ENCODE peak calls at places on chromosomes 11 and 22, in nine cellular contexts. H is coronary artery; P is uterus; V is suprapubic skin; U is cardiac muscle cell; W is cardiac fibroblast; D is CD8-positive, alpha-beta T cell; N is tibial artery; Q is Panc1. T is an unnamed sample.

GRCh38 chr22:27761652-27762051 is 39.9 kb downstream of the MN1 start:
- DNase-seq in H (no peak), P (no peak), V (no peak), U (no peak), W (no peak), D (no peak), N (no peak), Q (no peak), T (no peak)

GRCh38 chr11:90668502-90668901 is 445.7 kb upstream of the CHORDC1 start:
- DNase-seq in H (no peak), P (no peak), V (no peak), U (no peak), W (no peak), D (no peak), N (no peak), Q (no peak), T (no peak)

GRCh38 chr11:104783241-104783640 is 115.0 kb downstream of the CASP12 start:
- DNase-seq in H (no peak), P (no peak), V (no peak), U (no peak), W (no peak), D (no peak), N (no peak), Q (no peak), T (no peak)

GRCh38 chr11:122731500-122731913 is 76.0 kb downstream of the UBASH3B start:
- DNase-seq in H (no peak), P (no peak), V (no peak), U (peak), W (peak), D (no peak), N (no peak), Q (no peak), T (peak)

GRCh38 chr22:40397436-40397835 is 27.0 kb downstream of the SGSM3 start:
- DNase-seq in H (no peak), P (no peak), V (no peak), U (peak), W (peak), D (no peak), N (no peak), Q (no peak), T (peak)

GRCh38 chr22:37566903-37567798 is 6.9 kb downstream of the CDC42EP1 start:
- DNase-seq in H (no peak), P (peak), V (peak), U (peak), W (peak), D (peak), N (peak), Q (no peak), T (peak)

GRCh38 chr11:79156031-79156430 is 284.8 kb downstream of the TENM4 start:
- DNase-seq in H (no peak), P (no peak), V (no peak), U (no peak), W (no peak), D (no peak), N (no peak), Q (no peak), T (no peak)

GRCh38 chr11:102494216-102494615 is 36.3 kb downstream of the MMP7 start:
- DNase-seq in H (no peak), P (no peak), V (no peak), U (peak), W (peak), D (no peak), N (no peak), Q (peak), T (peak)

GRCh38 chr11:57277845-57278720 is 41.0 kb upstream of the APLNR start:
- DNase-seq in H (no peak), P (peak), V (peak), U (peak), W (peak), D (peak), N (peak), Q (peak), T (peak)

GRCh38 chr22:22425783-22426624 is 82.5 kb downstream of the ZNF280B start:
- DNase-seq in H (no peak), P (no peak), V (no peak), U (no peak), W (no peak), D (no peak), N (no peak), Q (no peak), T (no peak)

GRCh38 chr11:100777118-100777517 is 90.0 kb downstream of the ARHGAP42 start:
- DNase-seq in H (no peak), P (no peak), V (no peak), U (no peak), W (no peak), D (no peak), N (no peak), Q (peak), T (no peak)

GRCh38 chr11:134246100-134246499 is 7.1 kb downstream of the THYN1 start:
- DNase-seq in H (no peak), P (no peak), V (no peak), U (no peak), W (no peak), D (no peak), N (no peak), Q (no peak), T (no peak)

GRCh38 chr22:38432264-38432663 is 22.7 kb downstream of the KCNJ4 start:
- DNase-seq in H (no peak), P (no peak), V (no peak), U (no peak), W (no peak), D (no peak), N (no peak), Q (no peak), T (no peak)

GRCh38 chr11:16792426-16792825 is 54.0 kb downstream of the C11orf58 start:
- DNase-seq in H (no peak), P (no peak), V (no peak), U (peak), W (peak), D (no peak), N (no peak), Q (no peak), T (peak)

GRCh38 chr11:85647078-85647477 is 689 bp upstream of the TMEM126A start:
- DNase-seq in H (no peak), P (no peak), V (no peak), U (no peak), W (no peak), D (no peak), N (no peak), Q (no peak), T (no peak)

GRCh38 chr11:67468835-67469811 is at the start of gene TMEM134:
- DNase-seq in H (peak), P (peak), V (peak), U (peak), W (peak), D (peak), N (peak), Q (peak), T (peak)

GRCh38 chr22:19871023-19871844 is 16.6 kb upstream of the GNB1L start:
- DNase-seq in H (peak), P (no peak), V (peak), U (no peak), W (no peak), D (no peak), N (peak), Q (no peak), T (no peak)

GRCh38 chr22:38172489-38173155 is 9.0 kb downstream of the PLA2G6 start:
- DNase-seq in H (peak), P (peak), V (peak), U (peak), W (peak), D (peak), N (peak), Q (no peak), T (peak)

GRCh38 chr11:129428027-129428426 is 52.4 kb downstream of the BARX2 start:
- DNase-seq in H (no peak), P (no peak), V (no peak), U (no peak), W (no peak), D (no peak), N (no peak), Q (no peak), T (no peak)

GRCh38 chr11:70498976-70499801 is 100.9 kb downstream of the CTTN start:
- DNase-seq in H (no peak), P (no peak), V (no peak), U (no peak), W (no peak), D (no peak), N (no peak), Q (no peak), T (no peak)

GRCh38 chr11:108009497-108010360 is 1.0 kb downstream of the CUL5 start:
- DNase-seq in H (no peak), P (no peak), V (no peak), U (peak), W (no peak), D (no peak), N (no peak), Q (no peak), T (peak)

GRCh38 chr11:46117842-46118241 is 3.4 kb downstream of the PHF21A start:
- DNase-seq in H (no peak), P (no peak), V (no peak), U (no peak), W (peak), D (no peak), N (no peak), Q (no peak), T (peak)

GRCh38 chr22:48567213-48567975 is 1260.3 kb downstream of the BRD1 start:
- DNase-seq in H (no peak), P (no peak), V (no peak), U (no peak), W (no peak), D (no peak), N (no peak), Q (no peak), T (no peak)

GRCh38 chr22:20438678-20439492 is 1.3 kb upstream of the SCARF2 start:
- DNase-seq in H (no peak), P (no peak), V (peak), U (no peak), W (peak), D (no peak), N (no peak), Q (no peak), T (peak)

GRCh38 chr22:31742115-31742514 is 7.8 kb downstream of the PRR14L start:
- DNase-seq in H (no peak), P (no peak), V (no peak), U (no peak), W (no peak), D (no peak), N (no peak), Q (no peak), T (no peak)

GRCh38 chr11:114110948-114111347 is 51.4 kb downstream of the ZBTB16 start:
- DNase-seq in H (peak), P (peak), V (no peak), U (peak), W (peak), D (no peak), N (peak), Q (no peak), T (peak)

GRCh38 chr22:23574371-23574811 is 5.7 kb downstream of the IGLL1 start:
- DNase-seq in H (no peak), P (no peak), V (no peak), U (no peak), W (no peak), D (no peak), N (peak), Q (no peak), T (no peak)

GRCh38 chr11:119892311-119892808 is 163.4 kb upstream of the NECTIN1 start:
- DNase-seq in H (no peak), P (no peak), V (no peak), U (no peak), W (no peak), D (no peak), N (no peak), Q (no peak), T (no peak)
- TF ChIP-seq CTCF in H (no peak), P (no peak), V (no peak), U (no peak), W (no peak), D (no peak), N (no peak), Q (no peak), T (no peak)

GRCh38 chr11:109696191-109696897 is 274.4 kb downstream of the C11orf87 start:
- DNase-seq in H (no peak), P (no peak), V (no peak), U (peak), W (peak), D (no peak), N (no peak), Q (no peak), T (peak)

GRCh38 chr11:109697140-109697843 is 275.3 kb downstream of the C11orf87 start:
- DNase-seq in H (no peak), P (no peak), V (no peak), U (peak), W (peak), D (no peak), N (no peak), Q (peak), T (peak)

GRCh38 chr11:109695696-109696095 is 273.7 kb downstream of the C11orf87 start:
- DNase-seq in H (no peak), P (no peak), V (no peak), U (peak), W (peak), D (no peak), N (no peak), Q (no peak), T (peak)

GRCh38 chr11:109698237-109698636 is 276.2 kb downstream of the C11orf87 start:
- DNase-seq in H (no peak), P (no peak), V (no peak), U (no peak), W (no peak), D (no peak), N (no peak), Q (no peak), T (no peak)
- H3K4me3 ChIP-seq in H (no peak), P (no peak), V (no peak), U (no peak), W (no peak), D (no peak), N (no peak), Q (no peak), T (no peak)

DNA sequence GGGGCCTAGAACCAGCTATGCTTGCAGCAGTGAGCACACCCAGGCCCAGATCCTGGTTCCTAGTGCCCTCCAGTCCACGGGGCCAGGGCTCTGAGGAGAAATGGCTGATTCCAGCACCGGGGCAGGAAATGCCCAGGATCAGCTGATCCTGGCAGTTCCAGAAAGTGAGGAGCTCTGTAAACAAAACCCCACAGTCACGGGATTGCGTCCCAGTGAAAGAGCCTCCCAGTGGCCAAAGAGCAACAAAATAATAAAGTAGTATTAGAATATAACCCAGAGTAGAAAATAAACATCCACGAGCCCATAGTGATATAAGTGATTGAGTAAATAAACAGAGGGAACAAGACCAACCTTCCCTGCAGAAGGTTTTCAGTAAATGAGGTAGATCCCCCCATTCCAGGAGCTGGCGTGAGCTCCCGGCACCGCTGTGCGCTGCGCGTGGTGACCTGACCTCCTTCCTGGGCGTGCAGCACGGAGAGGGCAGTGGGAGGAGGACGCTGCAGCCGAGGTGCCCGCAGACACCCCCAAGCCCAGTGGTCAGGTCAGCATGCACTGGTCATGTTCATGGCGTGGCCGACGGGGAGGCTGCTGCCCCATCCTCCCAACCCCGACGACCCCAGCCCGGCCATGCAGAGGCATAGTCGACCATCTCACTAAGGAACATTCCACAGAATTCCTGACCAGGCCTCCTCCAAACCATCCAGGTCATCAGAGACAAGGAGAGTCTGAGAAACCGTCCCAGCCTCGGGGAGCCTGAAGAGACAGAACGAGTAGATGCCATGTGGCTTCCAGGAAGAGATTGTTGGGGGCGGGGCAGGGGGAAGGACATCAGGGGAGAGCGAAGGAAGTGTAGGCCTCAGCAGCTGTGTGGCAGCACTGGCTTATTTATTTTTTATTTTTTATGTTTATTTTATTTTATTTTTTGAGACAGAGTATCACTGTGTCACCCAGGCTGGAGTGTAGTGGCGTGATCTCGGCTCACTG is 19.9 kb downstream of the PTDSS2 start:
- DNase-seq in H (no peak), P (peak), V (no peak), U (peak), W (peak), D (no peak), N (peak), Q (no peak), T (peak)
- TF ChIP-seq CTCF in H (no peak), P (peak), V (no peak), U (peak), W (peak), D (no peak), N (peak), Q (no peak), T (peak)

GRCh38 chr22:49856343-49856742 is 2.7 kb downstream of the ZBED4 start:
- DNase-seq in H (no peak), P (no peak), V (no peak), U (no peak), W (no peak), D (no peak), N (no peak), Q (no peak), T (no peak)

GRCh38 chr22:49853981-49854791 is 542 bp downstream of the ZBED4 start:
- DNase-seq in H (no peak), P (peak), V (no peak), U (peak), W (peak), D (no peak), N (no peak), Q (no peak), T (peak)

GRCh38 chr22:49856766-49857618 is 3.3 kb downstream of the ZBED4 start:
- DNase-seq in H (no peak), P (no peak), V (no peak), U (no peak), W (no peak), D (no peak), N (no peak), Q (no peak), T (no peak)

GRCh38 chr22:49852898-49853894 is at the start of gene ZBED4:
- DNase-seq in H (peak), P (peak), V (peak), U (peak), W (peak), D (peak), N (peak), Q (peak), T (peak)

DNA sequence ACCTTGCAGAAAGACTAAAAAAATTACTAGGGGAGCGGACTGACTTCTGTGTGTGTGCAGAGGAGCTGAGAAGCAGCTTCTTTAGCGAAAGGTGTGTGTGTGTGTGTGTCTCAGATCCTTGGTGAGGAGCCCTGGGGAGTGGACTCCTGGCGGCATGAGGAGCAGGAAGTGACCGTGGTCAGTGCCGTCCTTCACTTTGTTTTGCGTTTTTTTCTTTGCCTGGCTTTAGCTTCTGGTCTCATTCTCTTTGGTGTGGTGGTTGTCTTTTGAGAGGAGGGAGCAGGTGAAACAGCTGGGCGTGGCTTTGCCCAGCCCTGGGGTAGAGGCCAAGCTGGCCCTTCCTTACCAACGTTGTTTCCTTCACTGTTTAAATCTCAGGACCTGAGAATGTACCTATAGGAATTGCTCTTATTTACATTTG is 1.9 kb downstream of the ZBED4 start:
- DNase-seq in H (no peak), P (no peak), V (no peak), U (peak), W (peak), D (no peak), N (no peak), Q (no peak), T (peak)
- H3K4me3 ChIP-seq in H (peak), P (no peak), V (peak), U (no peak), W (peak), D (peak), N (no peak), Q (peak), T (peak)

DNA sequence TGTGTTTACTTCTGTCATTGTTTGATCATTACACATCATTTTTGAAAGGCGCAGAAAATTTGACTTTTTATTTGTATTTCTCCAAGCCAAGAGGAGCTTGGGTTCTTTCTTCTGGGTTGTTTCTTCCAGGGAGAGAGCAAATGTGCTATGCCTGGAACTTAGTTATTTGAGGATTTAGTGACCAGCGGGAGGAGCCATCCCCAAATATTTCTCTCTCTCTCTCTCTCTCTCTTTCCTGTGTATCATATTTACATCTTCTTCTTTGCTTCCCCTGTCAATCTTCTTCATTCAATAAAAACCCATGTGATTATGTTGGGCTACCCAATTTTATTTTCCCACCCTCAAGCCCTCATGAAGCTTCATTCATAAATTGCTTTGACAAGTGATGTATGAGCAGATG is 534.5 kb downstream of the LRRC4C start:
- DNase-seq in H (no peak), P (no peak), V (no peak), U (no peak), W (no peak), D (no peak), N (no peak), Q (no peak), T (no peak)
- TF ChIP-seq CTCF in H (no peak), P (no peak), V (no peak), U (no peak), W (no peak), D (no peak), N (no peak), Q (no peak), T (no peak)

GRCh38 chr11:65132238-65132987 is 1.9 kb downstream of the SYVN1 start:
- DNase-seq in H (peak), P (peak), V (peak), U (no peak), W (no peak), D (no peak), N (no peak), Q (no peak), T (no peak)
- H3K4me3 ChIP-seq in H (peak), P (no peak), V (peak), U (no peak), W (no peak), D (no peak), N (peak), Q (peak), T (peak)

GRCh38 chr11:92388380-92388779 is 163.8 kb downstream of the FAT3 start:
- DNase-seq in H (no peak), P (no peak), V (no peak), U (no peak), W (peak), D (no peak), N (no peak), Q (no peak), T (no peak)
- TF ChIP-seq CTCF in H (no peak), P (no peak), V (no peak), U (no peak), W (peak), D (no peak), N (no peak), Q (peak), T (no peak)

T was measured in fibroblast of pulmonary artery.